ENCODE peak calls at places on chromosome 9, in five cellular contexts. One of them, this sample, is unnamed.

GRCh38 chr9:17665450-17665849 is 86.6 kb downstream of the SH3GL2 start:
- DNase-seq in PC-3: no peak
- DNase-seq in mammary epithelial cell: no peak
- DNase-seq in IMR-90: no peak
- DNase-seq in tibial artery: no peak
- DNase-seq in this sample: no peak

GRCh38 chr9:108041551-108041950 is 552.0 kb upstream of the KLF4 start:
- DNase-seq in PC-3: peak; percentile 77
- DNase-seq in mammary epithelial cell: peak; percentile 90
- DNase-seq in IMR-90: peak; percentile 69
- DNase-seq in tibial artery: no peak
- DNase-seq in this sample: peak; percentile 91

GRCh38 chr9:127741831-127742434 is 6.8 kb upstream of the TOR2A start:
- DNase-seq in PC-3: no peak
- DNase-seq in mammary epithelial cell: no peak
- DNase-seq in IMR-90: no peak
- DNase-seq in tibial artery: no peak
- DNase-seq in this sample: peak; percentile 37

GRCh38 chr9:106019702-106020101 is 325.4 kb downstream of the TMEM38B start:
- DNase-seq in PC-3: no peak
- DNase-seq in mammary epithelial cell: no peak
- DNase-seq in IMR-90: no peak
- DNase-seq in tibial artery: no peak
- DNase-seq in this sample: no peak

GRCh38 chr9:126514037-126514821 is 99.5 kb upstream of the LMX1B start:
- DNase-seq in PC-3: peak; percentile 30
- DNase-seq in mammary epithelial cell: peak; percentile 30
- DNase-seq in IMR-90: peak; percentile 15
- DNase-seq in tibial artery: peak; percentile 75
- DNase-seq in this sample: peak; percentile 46

GRCh38 chr9:110832916-110833315 is 164.3 kb downstream of the MUSK start:
- DNase-seq in PC-3: no peak
- DNase-seq in mammary epithelial cell: no peak
- DNase-seq in IMR-90: no peak
- DNase-seq in tibial artery: no peak
- DNase-seq in this sample: no peak

GRCh38 chr9:81455826-81456225 is 233.5 kb downstream of the TLE1 start:
- DNase-seq in PC-3: no peak
- DNase-seq in mammary epithelial cell: no peak
- DNase-seq in IMR-90: no peak
- DNase-seq in tibial artery: no peak
- DNase-seq in this sample: no peak

GRCh38 chr9:19759066-19759465 is 29.8 kb downstream of the SLC24A2 start:
- DNase-seq in PC-3: no peak
- DNase-seq in mammary epithelial cell: no peak
- DNase-seq in IMR-90: no peak
- DNase-seq in tibial artery: no peak
- DNase-seq in this sample: no peak

GRCh38 chr9:85944672-85945071 is 3.7 kb downstream of the NAA35 start:
- DNase-seq in PC-3: no peak
- DNase-seq in mammary epithelial cell: no peak
- DNase-seq in IMR-90: no peak
- DNase-seq in tibial artery: no peak
- DNase-seq in this sample: no peak

GRCh38 chr9:16726718-16727451 is 143.6 kb downstream of the BNC2 start:
- DNase-seq in PC-3: peak; percentile 71
- DNase-seq in mammary epithelial cell: peak; percentile 71
- DNase-seq in IMR-90: peak; percentile 83
- DNase-seq in tibial artery: peak; percentile 89
- DNase-seq in this sample: peak; percentile 76

GRCh38 chr9:93194584-93194983 is 10.6 kb downstream of the WNK2 start:
- DNase-seq in PC-3: no peak
- DNase-seq in mammary epithelial cell: no peak
- DNase-seq in IMR-90: no peak
- DNase-seq in tibial artery: no peak
- DNase-seq in this sample: no peak

GRCh38 chr9:26260238-26260637 is 582.0 kb upstream of the TUSC1 start:
- DNase-seq in PC-3: peak; percentile 92
- DNase-seq in mammary epithelial cell: peak; percentile 23
- DNase-seq in IMR-90: peak; percentile 28
- DNase-seq in tibial artery: no peak
- DNase-seq in this sample: peak; percentile 37

GRCh38 chr9:38641985-38642864 is 21.8 kb upstream of the ANKRD18A start:
- DNase-seq in PC-3: peak; percentile 69
- DNase-seq in mammary epithelial cell: peak; percentile 34
- DNase-seq in IMR-90: peak; percentile 22
- DNase-seq in tibial artery: no peak
- DNase-seq in this sample: peak; percentile 60

GRCh38 chr9:11871832-11872231 is 821.4 kb upstream of the TYRP1 start:
- DNase-seq in PC-3: no peak
- DNase-seq in mammary epithelial cell: no peak
- DNase-seq in IMR-90: no peak
- DNase-seq in tibial artery: no peak
- DNase-seq in this sample: no peak

GRCh38 chr9:72875221-72875620 is 77.6 kb downstream of the ALDH1A1 start:
- DNase-seq in PC-3: no peak
- DNase-seq in mammary epithelial cell: no peak
- DNase-seq in IMR-90: no peak
- DNase-seq in tibial artery: no peak
- DNase-seq in this sample: no peak

GRCh38 chr9:93666279-93666784 is 89.9 kb downstream of the PHF2 start:
- DNase-seq in PC-3: no peak
- DNase-seq in mammary epithelial cell: no peak
- DNase-seq in IMR-90: no peak
- DNase-seq in tibial artery: peak; percentile 45
- DNase-seq in this sample: no peak

GRCh38 chr9:93064392-93065124 is 6.1 kb downstream of the SUSD3 start:
- DNase-seq in PC-3: no peak
- DNase-seq in mammary epithelial cell: peak; percentile 26
- DNase-seq in IMR-90: no peak
- DNase-seq in tibial artery: no peak
- DNase-seq in this sample: no peak

GRCh38 chr9:97779608-97780007 is 73.4 kb upstream of the FOXE1 start:
- DNase-seq in PC-3: no peak
- DNase-seq in mammary epithelial cell: no peak
- DNase-seq in IMR-90: no peak
- DNase-seq in tibial artery: no peak
- DNase-seq in this sample: no peak

GRCh38 chr9:15142903-15143534 is 164.0 kb downstream of the TTC39B start:
- DNase-seq in PC-3: peak; percentile 65
- DNase-seq in mammary epithelial cell: no peak
- DNase-seq in IMR-90: peak; percentile 70
- DNase-seq in tibial artery: no peak
- DNase-seq in this sample: peak; percentile 65

GRCh38 chr9:34998266-34998665 is 8.7 kb downstream of the DNAJB5 start:
- DNase-seq in PC-3: no peak
- DNase-seq in mammary epithelial cell: no peak
- DNase-seq in IMR-90: no peak
- DNase-seq in tibial artery: no peak
- DNase-seq in this sample: no peak

GRCh38 chr9:97985058-97985861 is 2.1 kb downstream of the ANP32B start:
- DNase-seq in PC-3: peak; percentile 25
- DNase-seq in mammary epithelial cell: peak; percentile 55
- DNase-seq in IMR-90: peak; percentile 11
- DNase-seq in tibial artery: peak; percentile 65
- DNase-seq in this sample: peak; percentile 38

GRCh38 chr9:99416007-99416406 is 193.9 kb downstream of the SEC61B start:
- DNase-seq in PC-3: peak; percentile 13
- DNase-seq in mammary epithelial cell: no peak
- DNase-seq in IMR-90: peak; percentile 36
- DNase-seq in tibial artery: no peak
- DNase-seq in this sample: peak; percentile 32

GRCh38 chr9:133306242-133307194 is 29.5 kb downstream of the SURF6 start:
- DNase-seq in PC-3: no peak
- DNase-seq in mammary epithelial cell: no peak
- DNase-seq in IMR-90: no peak
- DNase-seq in tibial artery: no peak
- DNase-seq in this sample: no peak

GRCh38 chr9:127185931-127186781 is 63.7 kb upstream of the ANGPTL2 start:
- DNase-seq in PC-3: no peak
- DNase-seq in mammary epithelial cell: no peak
- DNase-seq in IMR-90: peak; percentile 84
- DNase-seq in tibial artery: peak; percentile 99
- DNase-seq in this sample: no peak

GRCh38 chr9:16039103-16039987 is 486.5 kb downstream of the CCDC171 start:
- DNase-seq in PC-3: no peak
- DNase-seq in mammary epithelial cell: no peak
- DNase-seq in IMR-90: peak; percentile 51
- DNase-seq in tibial artery: no peak
- DNase-seq in this sample: peak; percentile 28

GRCh38 chr9:1086517-1086916 is 36.4 kb downstream of the DMRT2 start:
- DNase-seq in PC-3: no peak
- DNase-seq in mammary epithelial cell: no peak
- DNase-seq in IMR-90: no peak
- DNase-seq in tibial artery: no peak
- DNase-seq in this sample: no peak

GRCh38 chr9:33924978-33925797 is 108.2 kb downstream of the UBE2R2 start:
- DNase-seq in PC-3: peak; percentile 57
- DNase-seq in mammary epithelial cell: no peak
- DNase-seq in IMR-90: peak; percentile 54
- DNase-seq in tibial artery: no peak
- DNase-seq in this sample: peak; percentile 46
- TF ChIP-seq CTCF in PC-3: peak; percentile 66
- TF ChIP-seq CTCF in mammary epithelial cell: peak; percentile 52
- TF ChIP-seq CTCF in IMR-90: peak; percentile 65
- TF ChIP-seq CTCF in tibial artery: peak; percentile 40
- TF ChIP-seq CTCF in this sample: peak; percentile 62

GRCh38 chr9:136688274-136689107 is 1.2 kb upstream of the AGPAT2 start:
- DNase-seq in PC-3: no peak
- DNase-seq in mammary epithelial cell: no peak
- DNase-seq in IMR-90: no peak
- DNase-seq in tibial artery: no peak
- DNase-seq in this sample: no peak
- H3K4me3 ChIP-seq in PC-3: no peak overlapping the region
- H3K4me3 ChIP-seq in mammary epithelial cell: no peak overlapping the region
- H3K4me3 ChIP-seq in IMR-90: no peak overlapping the region
- H3K4me3 ChIP-seq in tibial artery: no peak overlapping the region
- H3K4me3 ChIP-seq in this sample: no peak overlapping the region

GRCh38 chr9:136242248-136242647 is 3.4 kb downstream of the QSOX2 start:
- DNase-seq in PC-3: no peak
- DNase-seq in mammary epithelial cell: no peak
- DNase-seq in IMR-90: no peak
- DNase-seq in tibial artery: no peak
- DNase-seq in this sample: no peak

GRCh38 chr9:136241540-136241939 is 4.1 kb downstream of the QSOX2 start:
- DNase-seq in PC-3: no peak
- DNase-seq in mammary epithelial cell: no peak
- DNase-seq in IMR-90: no peak
- DNase-seq in tibial artery: no peak
- DNase-seq in this sample: no peak

GRCh38 chr9:136243631-136244030 is 2.0 kb downstream of the QSOX2 start:
- DNase-seq in PC-3: no peak
- DNase-seq in mammary epithelial cell: no peak
- DNase-seq in IMR-90: no peak
- DNase-seq in tibial artery: no peak
- DNase-seq in this sample: peak; percentile 42

GRCh38 chr9:136244116-136244775 is 1.4 kb downstream of the QSOX2 start:
- DNase-seq in PC-3: no peak
- DNase-seq in mammary epithelial cell: no peak
- DNase-seq in IMR-90: no peak
- DNase-seq in tibial artery: no peak
- DNase-seq in this sample: no peak

DNA sequence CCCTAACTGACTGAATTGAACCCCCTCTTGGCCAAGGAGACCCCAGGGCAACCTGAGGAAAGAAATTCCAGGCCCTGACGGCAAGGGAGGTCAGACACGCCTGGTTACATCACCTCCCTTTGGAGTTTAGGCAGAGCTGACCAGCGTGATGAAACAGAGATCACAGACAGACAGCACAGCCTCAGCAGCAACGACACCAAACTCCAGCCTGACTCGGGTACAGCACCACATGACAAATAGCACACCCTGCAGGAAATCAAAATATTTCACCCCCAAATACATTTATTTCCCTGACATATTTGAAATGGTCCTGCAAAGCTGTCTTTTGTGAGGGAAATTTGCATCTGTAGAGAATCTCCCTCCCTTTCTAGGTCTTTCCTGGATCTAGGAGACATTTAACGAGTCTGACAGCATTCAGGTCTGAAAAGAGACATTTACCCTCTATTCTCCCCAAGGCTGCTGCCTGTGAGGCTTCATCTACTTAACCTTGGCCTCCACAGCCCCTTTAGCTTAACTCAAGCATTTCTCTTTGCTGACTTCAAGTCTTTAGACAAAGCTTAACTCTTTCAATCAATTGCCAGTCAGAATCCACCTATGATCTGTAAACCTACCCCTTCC is 2.6 kb downstream of the QSOX2 start:
- DNase-seq in PC-3: peak; percentile 18
- DNase-seq in mammary epithelial cell: no peak
- DNase-seq in IMR-90: no peak
- DNase-seq in tibial artery: no peak
- DNase-seq in this sample: peak; percentile 38
- TF ChIP-seq CTCF in PC-3: peak; percentile 39
- TF ChIP-seq CTCF in mammary epithelial cell: no peak
- TF ChIP-seq CTCF in IMR-90: no peak
- TF ChIP-seq CTCF in tibial artery: no peak
- TF ChIP-seq CTCF in this sample: peak; percentile 11

GRCh38 chr9:14066815-14067214 is 247.1 kb downstream of the NFIB start:
- DNase-seq in PC-3: peak; percentile 47
- DNase-seq in mammary epithelial cell: no peak
- DNase-seq in IMR-90: no peak
- DNase-seq in tibial artery: no peak
- DNase-seq in this sample: no peak
- H3K4me3 ChIP-seq in PC-3: no peak overlapping the region
- H3K4me3 ChIP-seq in mammary epithelial cell: no peak overlapping the region
- H3K4me3 ChIP-seq in IMR-90: no peak overlapping the region
- H3K4me3 ChIP-seq in tibial artery: no peak overlapping the region
- H3K4me3 ChIP-seq in this sample: no peak overlapping the region